ENCODE peak calls at places on chromosomes 11 and 22, in six cellular contexts. D, S, A, C, X and P are unnamed samples. For H3K4me1, the result is how much of the 10 kb centered on the place peaks cover.

GRCh38 chr11:18617688-18618340 is 16.3 kb downstream of the SPTY2D1 start:
- DNase-seq in S (no peak), X (peak), D (no peak), C (no peak), A (no peak), P (no peak)

GRCh38 chr11:2369320-2369719 is 7.8 kb upstream of the CD81 start:
- DNase-seq in S (no peak), A (no peak), C (no peak), X (no peak), D (no peak), P (no peak)

GRCh38 chr22:36737776-36738175 is 34.2 kb upstream of the CACNG2 start:
- DNase-seq in D (no peak), X (no peak), S (no peak), C (no peak), A (no peak), P (no peak)

GRCh38 chr11:78651923-78652602 is 77.4 kb upstream of the NARS2 start:
- DNase-seq in C (no peak), A (no peak), S (no peak), D (no peak), X (no peak), P (no peak)

GRCh38 chr11:15010860-15011259 is 38.7 kb upstream of the CALCA start:
- DNase-seq in S (no peak), A (no peak), X (no peak), C (no peak), D (no peak), P (no peak)

GRCh38 chr11:33394431-33395109 is 137.4 kb downstream of the HIPK3 start:
- DNase-seq in D (no peak), S (no peak), A (no peak), X (no peak), C (no peak), P (no peak)

GRCh38 chr11:128469220-128469619 is 118.1 kb downstream of the ETS1 start:
- DNase-seq in X (peak), C (no peak), S (no peak), A (no peak), D (no peak), P (no peak)

GRCh38 chr11:2267306-2267861 is 3.0 kb downstream of the ASCL2 start:
- DNase-seq in D (no peak), C (peak), A (no peak), S (no peak), X (no peak), P (no peak)

GRCh38 chr22:49215840-49216239 is 611.8 kb downstream of the BRD1 start:
- DNase-seq in S (no peak), C (no peak), A (no peak), D (no peak), X (no peak), P (no peak)

GRCh38 chr11:75715688-75716087 is 1.9 kb upstream of the MOGAT2 start:
- DNase-seq in C (no peak), D (no peak), A (no peak), X (no peak), S (no peak), P (no peak)

GRCh38 chr22:46663436-46664100 is 43.4 kb downstream of the GRAMD4 start:
- DNase-seq in S (no peak), A (no peak), C (no peak), D (no peak), X (no peak), P (no peak)

GRCh38 chr22:32325811-32326237 is 31.8 kb upstream of the RFPL3 start:
- DNase-seq in A (no peak), S (no peak), D (no peak), C (no peak), X (no peak), P (no peak)

GRCh38 chr22:37427128-37427710 is at the start of gene ELFN2:
- DNase-seq in S (no peak), X (no peak), A (no peak), C (peak), D (no peak), P (no peak)

GRCh38 chr11:13535819-13536218 is 40.0 kb upstream of the PTH start:
- DNase-seq in C (peak), X (no peak), D (peak), S (peak), A (peak), P (peak)

GRCh38 chr22:35023692-35024363 is 42.1 kb upstream of the ISX start:
- DNase-seq in A (no peak), S (peak), C (peak), X (no peak), D (peak), P (peak)

GRCh38 chr22:37633082-37633692 is 6.3 kb upstream of the SH3BP1 start:
- DNase-seq in A (no peak), X (peak), S (no peak), C (no peak), D (no peak), P (no peak)

GRCh38 chr22:49192180-49192856 is 635.4 kb downstream of the BRD1 start:
- DNase-seq in C (no peak), D (no peak), S (no peak), X (no peak), A (no peak), P (no peak)

GRCh38 chr11:59429924-59430516 is 3.8 kb upstream of the OR5A2 start:
- DNase-seq in S (no peak), D (peak), C (peak), A (peak), X (peak), P (peak)

GRCh38 chr22:31603574-31603973 is 58.4 kb downstream of the PISD start:
- DNase-seq in X (no peak), C (no peak), D (no peak), S (no peak), A (no peak), P (no peak)

GRCh38 chr22:20146777-20147176 is 4.1 kb downstream of the CCDC188 start:
- DNase-seq in X (no peak), C (peak), S (no peak), A (no peak), D (no peak), P (no peak)

GRCh38 chr22:19832476-19833108 is 22.1 kb downstream of the GNB1L start:
- DNase-seq in A (no peak), X (no peak), D (no peak), S (no peak), C (no peak), P (no peak)

GRCh38 chr22:35299717-35300497 is at the start of gene TOM1:
- DNase-seq in X (peak), D (peak), C (peak), S (peak), A (peak), P (peak)

GRCh38 chr11:726278-726915 is 20.4 kb downstream of the EPS8L2 start:
- DNase-seq in C (peak), D (no peak), A (no peak), S (no peak), X (no peak), P (no peak)

GRCh38 chr22:29936186-29936585 is 53.2 kb downstream of the MTMR3 start:
- DNase-seq in D (no peak), A (no peak), S (no peak), X (no peak), C (no peak), P (no peak)

DNA sequence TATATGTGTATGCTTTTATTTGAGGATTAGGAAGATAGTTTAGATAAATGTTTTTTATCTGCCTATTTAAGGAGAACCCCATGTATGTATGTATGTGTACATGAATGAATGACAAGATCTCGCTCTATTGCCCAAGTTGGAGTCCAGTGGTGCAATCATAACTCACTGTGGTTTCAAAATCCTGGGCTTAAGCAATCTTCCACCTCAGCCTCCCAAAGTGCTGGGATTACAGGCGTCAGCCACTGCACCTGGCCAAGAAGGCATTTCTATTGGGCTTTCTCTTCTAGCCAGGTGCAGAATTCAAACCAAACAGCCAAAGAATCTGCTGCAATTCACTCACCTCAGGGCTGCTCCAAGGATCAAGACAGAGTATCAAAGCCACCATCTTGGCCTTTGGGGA is 25.5 kb upstream of the DGKZ start:
- DNase-seq in A (no peak), C (no peak), S (no peak), D (no peak), X (no peak), P (no peak)
- TF ChIP-seq ZNF274 in A (no peak), C (no peak), S (no peak), D (no peak), X (no peak), P (no peak)

GRCh38 chr11:27464155-27464759 is 8.3 kb downstream of the LGR4 start:
- DNase-seq in A (no peak), D (no peak), C (no peak), S (no peak), X (no peak), P (no peak)
- H3K9ac ChIP-seq in A (peak), D (no peak), C (no peak), S (no peak), X (no peak), P (no peak)

GRCh38 chr11:71995726-71996291 is 2.9 kb upstream of the IL18BP start:
- DNase-seq in C (peak), S (no peak), A (no peak), D (no peak), X (no peak), P (no peak)
- H3K4me1 ChIP-seq in C (under half), S (under half), A (under half), D (under half), X (half or more), P (under half)

GRCh38 chr11:63551889-63552266 is 11.3 kb downstream of the PLAAT2 start:
- DNase-seq in D (no peak), A (no peak), S (no peak), X (no peak), C (no peak), P (no peak)

GRCh38 chr11:63547076-63547475 is 10.5 kb downstream of the PLAAT4 start:
- DNase-seq in C (no peak), D (no peak), A (no peak), S (no peak), X (no peak), P (no peak)

GRCh38 chr11:63548178-63548577 is 11.6 kb downstream of the PLAAT4 start:
- DNase-seq in S (no peak), X (no peak), C (no peak), D (no peak), A (no peak), P (no peak)

GRCh38 chr11:63552921-63553320 is 10.3 kb downstream of the PLAAT2 start:
- DNase-seq in C (no peak), X (no peak), D (no peak), A (no peak), S (no peak), P (no peak)

GRCh38 chr11:63549411-63549810 is 12.8 kb downstream of the PLAAT4 start:
- DNase-seq in X (no peak), D (no peak), S (no peak), A (no peak), C (no peak), P (no peak)
- TF ChIP-seq ZNF274 in X (no peak), D (no peak), S (no peak), A (no peak), C (no peak), P (no peak)

GRCh38 chr22:26618487-26618886 is 660 bp upstream of the CRYBB1 start:
- DNase-seq in X (no peak), S (no peak), C (no peak), A (no peak), D (no peak), P (no peak)
- H3K9ac ChIP-seq in X (no peak), S (no peak), C (peak), A (no peak), D (no peak), P (no peak)